ENCODE peak calls at places on chromosomes 5 and 9, in eight cellular contexts. F is T47D; W is NCI-H345; G is stimulated activated CD8-positive, alpha-beta memory T cell treated with anti-CD3 and anti-CD28 coated beads, Interleukin-2, amount 100 ng/mL, for 1 hour; Y is fibroblast of mammary gland; N is NCI-H524; M is T-helper 2 cell; U is NCI-H1092 treated with DMSO at 0.1 percent for 48 hours. I is an unnamed sample.

GRCh38 chr9:34190996-34191892 is 12.4 kb downstream of the UBAP1 start:
- DNase-seq in F (peak), W (peak), G (no peak), Y (peak), N (no peak), M (no peak), U (no peak), I (no peak)

GRCh38 chr9:38289486-38290275 is 102.8 kb upstream of the ALDH1B1 start:
- DNase-seq in F (no peak), W (no peak), G (no peak), Y (no peak), N (no peak), M (no peak), U (no peak), I (no peak)

GRCh38 chr9:131754846-131755245 is 15.0 kb upstream of the RAPGEF1 start:
- DNase-seq in F (no peak), W (no peak), G (no peak), Y (no peak), N (no peak), M (no peak), U (no peak), I (no peak)

GRCh38 chr5:132639706-132640130 is 18.3 kb upstream of the IL13 start:
- DNase-seq in F (no peak), W (no peak), G (no peak), Y (no peak), N (no peak), M (no peak), U (no peak), I (no peak)

GRCh38 chr9:81826541-81826906 is 101.7 kb upstream of the SPATA31D4 start:
- DNase-seq in F (no peak), W (peak), G (no peak), Y (peak), N (no peak), M (no peak), U (peak), I (no peak)

GRCh38 chr5:96936431-96937221 is 746 bp downstream of the LNPEP start:
- DNase-seq in F (peak), W (peak), G (peak), Y (peak), N (no peak), M (peak), U (peak), I (peak)

GRCh38 chr5:124932791-124933600 is 186.6 kb upstream of the ZNF608 start:
- DNase-seq in F (no peak), W (no peak), G (no peak), Y (peak), N (no peak), M (no peak), U (no peak), I (no peak)

GRCh38 chr9:69671291-69671903 is 774 bp downstream of the APBA1 start:
- DNase-seq in F (no peak), W (no peak), G (no peak), Y (no peak), N (no peak), M (no peak), U (no peak), I (no peak)

GRCh38 chr5:31225118-31225517 is 31.6 kb downstream of the CDH6 start:
- DNase-seq in F (no peak), W (no peak), G (no peak), Y (peak), N (no peak), M (no peak), U (no peak), I (no peak)

GRCh38 chr9:132235894-132236661 is 74.2 kb downstream of the NTNG2 start:
- DNase-seq in F (peak), W (peak), G (peak), Y (peak), N (peak), M (peak), U (peak), I (peak)